ENCODE peak calls at places on chromosomes 12 and 14, in nine cellular contexts. K is stomach, M is IMR-90, I is heart left ventricle, N is sigmoid colon, X is adrenal gland, W is prostate gland, D is NB4, F is body of pancreas. Q is an unnamed sample.
A peak's percentile ranks its signal among the peaks of the same experiment; 100 is the strongest.

GRCh38 chr14:63899953-63900352 is 47.1 kb downstream of the SYNE2 start:
- DNase-seq in W (no peak), F (no peak), N (no peak), I (no peak), K (no peak), M (no peak), D (peak; percentile 64), X (no peak), Q (no peak)

GRCh38 chr14:64825498-64825897 is 54.2 kb downstream of the SPTB start:
- DNase-seq in W (no peak), D (no peak), M (no peak), X (no peak), N (no peak), K (no peak), I (peak; percentile 39), F (no peak), Q (no peak)

GRCh38 chr12:100741084-100741711 is 53.4 kb upstream of the ANO4 start:
- DNase-seq in K (no peak), N (no peak), F (no peak), X (no peak), W (no peak), D (peak; percentile 39), I (no peak), M (peak; percentile 37), Q (no peak)

GRCh38 chr12:7346571-7347225 is 42.8 kb downstream of the ACSM4 start:
- DNase-seq in F (no peak), I (no peak), M (no peak), W (no peak), N (no peak), X (no peak), D (peak; percentile 61), K (no peak), Q (no peak)

GRCh38 chr12:43241971-43242370 is 310.0 kb downstream of the ADAMTS20 start:
- DNase-seq in I (no peak), M (peak; percentile 71), W (no peak), D (no peak), X (no peak), N (no peak), F (no peak), K (no peak), Q (no peak)

GRCh38 chr12:89469361-89469760 is 55.2 kb downstream of the GALNT4 start:
- DNase-seq in X (no peak), D (peak; percentile 21), M (peak; percentile 73), W (no peak), K (no peak), N (no peak), I (no peak), F (no peak), Q (no peak)

GRCh38 chr12:86774841-86775386 is 518.7 kb upstream of the MGAT4C start:
- DNase-seq in F (no peak), K (no peak), X (no peak), N (no peak), D (no peak), I (no peak), M (peak; percentile 60), W (no peak), Q (no peak)

GRCh38 chr12:100243137-100243536 is 23.7 kb downstream of the DEPDC4 start:
- DNase-seq in D (no peak), K (no peak), W (no peak), X (no peak), M (no peak), F (no peak), I (no peak), N (no peak), Q (no peak)

GRCh38 chr14:55121628-55122440 is 7.2 kb upstream of the LGALS3 start:
- DNase-seq in M (no peak), I (no peak), D (no peak), K (no peak), W (no peak), X (no peak), F (no peak), N (no peak), Q (no peak)

GRCh38 chr12:39417916-39418315 is 25.0 kb downstream of the KIF21A start:
- DNase-seq in M (no peak), N (no peak), D (no peak), F (no peak), I (no peak), W (no peak), X (no peak), K (no peak), Q (no peak)

GRCh38 chr12:46382425-46382973 is 9.9 kb upstream of the SLC38A2 start:
- DNase-seq in F (peak; percentile 47), D (peak; percentile 54), W (no peak), I (no peak), X (no peak), M (no peak), N (no peak), K (no peak), Q (peak; percentile 47)

GRCh38 chr14:104600141-104600643 is 4.4 kb downstream of the TMEM179 start:
- DNase-seq in F (peak; percentile 35), W (no peak), N (no peak), K (no peak), I (no peak), D (peak; percentile 25), X (no peak), M (no peak), Q (no peak)

GRCh38 chr14:83006071-83006670 is 1472.5 kb upstream of the SEL1L start:
- DNase-seq in W (no peak), F (peak; percentile 80), D (no peak), X (no peak), K (peak; percentile 74), M (no peak), N (no peak), I (no peak), Q (no peak)

GRCh38 chr14:74275265-74275841 is 27.4 kb downstream of the ABCD4 start:
- DNase-seq in I (no peak), X (no peak), N (no peak), M (peak; percentile 74), D (peak; percentile 30), F (no peak), K (no peak), W (no peak), Q (no peak)

DNA sequence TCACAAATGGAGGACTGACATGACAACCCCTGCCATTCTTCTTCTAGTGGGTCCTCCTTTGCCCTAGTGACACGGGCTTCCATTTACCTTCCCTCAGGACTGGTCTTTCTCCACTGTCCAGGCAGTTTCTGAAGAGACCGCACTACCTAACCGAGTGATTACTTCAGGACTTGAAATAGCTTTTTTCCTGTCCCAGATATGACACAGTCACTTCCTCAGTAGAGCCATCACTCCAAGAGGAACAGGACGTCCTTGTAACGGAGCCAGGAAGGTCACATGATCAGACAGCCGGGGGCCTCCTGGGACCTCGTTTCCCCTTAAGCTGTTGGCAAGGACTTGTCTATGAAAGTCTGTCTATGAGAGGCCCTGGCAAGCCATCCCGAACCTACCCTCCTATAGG is 62.3 kb downstream of the FOS start:
- DNase-seq in D (peak; percentile 97), X (peak; percentile 92), F (peak; percentile 63), W (peak; percentile 30), M (no peak), I (peak; percentile 91), N (peak; percentile 92), K (peak; percentile 67), Q (peak; percentile 89)
- TF ChIP-seq POLR2A in D (peak; percentile 13), X (peak; percentile 54), F (no peak), W (no peak), M (no peak), I (peak; percentile 81), N (peak; percentile 23), K (no peak), Q (peak; percentile 24)

DNA sequence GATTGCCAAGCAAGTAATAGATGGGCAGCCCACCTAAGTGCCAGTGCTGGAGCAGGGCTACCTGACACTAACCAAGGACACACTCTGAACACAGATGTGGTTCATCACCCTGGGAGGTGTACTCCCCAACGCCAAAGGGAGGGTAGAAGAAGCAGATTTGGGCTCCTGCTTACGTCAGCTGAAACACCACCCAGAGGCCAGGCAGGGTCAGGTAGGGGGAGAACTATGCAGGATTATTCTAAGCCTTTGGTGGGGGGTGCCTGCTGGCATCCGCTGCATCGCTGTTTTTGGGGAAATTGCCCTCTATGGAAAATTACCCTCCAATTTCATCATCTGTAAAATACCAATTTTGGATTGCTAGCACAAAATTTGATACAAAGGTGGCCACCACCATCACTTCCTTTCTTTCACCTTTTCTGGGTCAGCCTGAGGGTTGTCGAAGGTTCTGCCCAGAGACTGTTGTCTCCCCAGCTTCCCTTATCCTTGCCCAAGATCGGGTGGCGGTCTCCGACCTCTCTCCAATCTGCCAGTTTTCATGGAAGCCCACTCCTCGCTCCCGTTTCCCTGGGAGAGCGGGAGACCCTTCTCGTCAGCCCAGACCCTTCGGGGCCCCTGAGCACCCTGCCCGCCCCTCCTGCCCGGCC is 535 bp downstream of the BIN2 start:
- DNase-seq in N (no peak), D (peak; percentile 74), W (no peak), K (no peak), I (no peak), X (no peak), M (no peak), F (no peak), Q (no peak)
- TF ChIP-seq POLR2A in N (no peak), D (no peak), W (no peak), K (no peak), I (no peak), X (no peak), M (no peak), F (no peak), Q (no peak)

DNA sequence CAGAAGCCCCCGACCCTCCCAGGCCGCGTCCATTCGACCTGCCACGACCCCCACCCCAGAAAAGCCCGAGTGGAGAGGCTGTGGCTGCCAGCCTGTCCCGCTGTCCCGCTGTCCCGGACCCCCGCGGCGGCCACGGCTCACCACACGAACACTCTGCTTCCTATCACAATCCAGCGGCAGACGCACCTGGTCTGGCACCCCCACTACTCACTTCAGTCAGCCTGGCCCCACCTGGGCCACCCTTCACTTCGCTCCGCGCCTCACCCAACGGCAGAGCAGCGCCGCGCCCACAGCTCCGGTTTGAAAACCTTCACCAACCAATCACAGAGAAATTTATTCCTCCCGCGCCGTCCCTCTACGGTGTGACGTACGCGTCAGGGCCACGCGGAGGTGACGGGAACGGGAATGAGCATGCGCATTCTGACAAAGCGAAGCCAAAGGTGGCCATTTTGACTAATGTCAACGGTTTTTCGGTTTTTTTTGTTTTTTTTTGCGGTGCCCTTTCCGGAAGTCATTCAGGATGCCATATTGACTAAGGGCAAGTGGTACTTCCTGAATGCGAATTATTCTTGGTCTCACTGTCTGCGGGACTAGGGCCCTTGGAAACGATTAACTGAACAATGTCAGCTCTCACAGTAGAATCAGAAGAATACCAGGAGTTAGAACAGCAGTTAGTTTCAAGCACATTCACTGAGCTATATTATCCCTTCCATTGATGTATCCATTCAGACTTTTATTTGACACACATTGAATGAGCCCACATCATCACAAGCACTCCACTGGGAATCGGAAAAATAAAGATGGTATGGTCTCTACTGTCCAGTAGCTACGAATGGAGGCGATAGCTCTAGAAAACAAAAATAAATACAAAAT is at the start of gene RACGAP1:
- DNase-seq in D (peak; percentile 99), N (peak; percentile 98), X (peak; percentile 97), F (peak; percentile 96), K (peak; percentile 96), W (peak; percentile 92), M (peak; percentile 98), I (peak; percentile 96), Q (peak; percentile 94)
- TF ChIP-seq POLR2A in D (peak; percentile 67), N (no peak), X (peak; percentile 37), F (no peak), K (no peak), W (peak; percentile 57), M (peak; percentile 63), I (peak; percentile 45), Q (no peak)

DNA sequence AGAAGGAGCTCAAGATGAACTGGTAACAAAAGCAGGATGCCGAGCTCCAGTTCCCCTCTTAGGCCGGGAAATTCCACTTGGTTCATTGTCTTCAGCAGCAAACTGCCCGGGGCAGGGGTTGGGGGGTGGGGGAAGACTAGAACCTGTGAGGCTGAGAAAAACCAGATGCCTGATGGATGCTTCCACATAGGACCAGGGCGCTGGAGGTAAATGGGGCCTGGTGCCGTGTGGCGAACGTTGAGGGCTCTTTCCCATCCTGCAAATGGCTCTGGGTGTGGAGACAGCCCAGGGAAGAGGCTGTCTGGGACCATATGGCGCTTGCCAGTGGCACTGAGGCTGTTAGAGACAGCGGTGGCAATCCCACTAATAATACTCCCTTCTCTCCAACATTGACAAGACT is 44.3 kb downstream of the MAP1LC3B2 start:
- DNase-seq in I (no peak), N (no peak), D (no peak), M (no peak), W (no peak), X (no peak), F (no peak), K (no peak), Q (no peak)
- TF ChIP-seq POLR2A in I (no peak), N (no peak), D (no peak), M (no peak), W (no peak), X (no peak), F (no peak), K (no peak), Q (no peak)